ENCODE peak calls at places on chromosome 14, in eight cellular contexts. I is aorta; N is right atrium auricular region; D is glomerular endothelial cell; U is C1 segment of cervical spinal cord; O is ELR; S is stimulated activated CD8-positive, alpha-beta memory T cell treated with anti-CD3 and anti-CD28 coated beads, Interleukin-4, amount 100 ng/mL, for 48 hours; Q is WTC11. P is an unnamed sample.
A peak's percentile ranks its signal among the peaks of the same experiment; 100 is the strongest.

GRCh38 chr14:63727231-63727735 is 582 bp downstream of the SGPP1 start:
- DNase-seq in S (peak; percentile 43), I (peak; percentile 64), O (peak; percentile 64), N (peak; percentile 63), D (no peak), U (peak; percentile 36), Q (no peak), P (peak; percentile 37)

GRCh38 chr14:95119336-95119735 is 38.0 kb downstream of the DICER1 start:
- DNase-seq in N (no peak), D (no peak), S (no peak), I (no peak), Q (no peak), O (no peak), U (no peak), P (no peak)

GRCh38 chr14:56810850-56811595 is 744 bp upstream of the OTX2 start:
- DNase-seq in I (no peak), O (no peak), N (no peak), D (no peak), U (no peak), S (no peak), Q (peak; percentile 46), P (no peak)

GRCh38 chr14:71720978-71721624 is 211.1 kb upstream of the RGS6 start:
- DNase-seq in D (peak; percentile 72), Q (peak; percentile 61), U (no peak), S (peak; percentile 43), N (no peak), O (peak; percentile 80), I (no peak), P (no peak)

GRCh38 chr14:100117026-100117425 is 42.4 kb downstream of the DEGS2 start:
- DNase-seq in N (no peak), Q (no peak), D (no peak), I (no peak), S (no peak), U (no peak), O (no peak), P (no peak)

GRCh38 chr14:79631276-79631675 is 580.0 kb downstream of the DIO2 start:
- DNase-seq in Q (peak; percentile 73), S (no peak), D (no peak), O (no peak), N (no peak), U (no peak), I (no peak), P (no peak)

GRCh38 chr14:22226381-22226780 is 362.6 kb downstream of the DAD1 start:
- DNase-seq in O (peak; percentile 1), D (no peak), Q (no peak), N (no peak), I (no peak), U (no peak), S (no peak), P (no peak)

GRCh38 chr14:24483604-24484252 is 24.3 kb downstream of the CMA1 start:
- DNase-seq in I (no peak), Q (no peak), O (peak; percentile 54), U (no peak), D (no peak), S (no peak), N (no peak), P (no peak)

GRCh38 chr14:56371737-56372136 is 207.9 kb upstream of the TMEM260 start:
- DNase-seq in U (no peak), O (no peak), I (no peak), D (no peak), N (no peak), Q (no peak), S (no peak), P (no peak)

GRCh38 chr14:64193821-64194220 is 100.3 kb downstream of the ESR2 start:
- DNase-seq in N (no peak), D (no peak), O (no peak), S (no peak), Q (no peak), I (no peak), U (no peak), P (no peak)

GRCh38 chr14:30193791-30194407 is 266.3 kb upstream of the PRKD1 start:
- DNase-seq in D (no peak), U (no peak), S (no peak), I (no peak), O (peak; percentile 87), Q (no peak), N (no peak), P (no peak)

GRCh38 chr14:32075636-32076277 is 1.3 kb upstream of the ARHGAP5 start:
- DNase-seq in N (peak; percentile 58), S (no peak), O (peak; percentile 34), I (no peak), U (no peak), D (no peak), Q (peak; percentile 37), P (peak; percentile 47)

GRCh38 chr14:69886843-69887242 is 7.6 kb downstream of the SMOC1 start:
- DNase-seq in D (no peak), I (no peak), N (no peak), Q (no peak), O (peak; percentile 56), U (no peak), S (no peak), P (no peak)

GRCh38 chr14:71322660-71323250 is 415.5 kb downstream of the PCNX1 start:
- DNase-seq in Q (no peak), I (no peak), U (no peak), N (no peak), O (peak; percentile 58), S (no peak), D (no peak), P (peak; percentile 72)

GRCh38 chr14:101088714-101089113 is 185.2 kb upstream of the RTL1 start:
- DNase-seq in D (no peak), U (no peak), Q (no peak), I (no peak), S (peak; percentile 3), O (no peak), N (no peak), P (no peak)

GRCh38 chr14:69519701-69520100 is 35.2 kb downstream of the PLEKHD1 start:
- DNase-seq in U (no peak), Q (no peak), S (no peak), I (no peak), D (no peak), N (no peak), O (no peak), P (no peak)

GRCh38 chr14:94393474-94393873 is 5.1 kb upstream of the SERPINA1 start:
- DNase-seq in O (no peak), Q (no peak), D (no peak), I (no peak), U (no peak), N (no peak), S (no peak), P (no peak)

GRCh38 chr14:89304972-89305703 is 111.9 kb downstream of the FOXN3 start:
- DNase-seq in D (peak; percentile 37), N (peak; percentile 67), S (no peak), I (peak; percentile 75), O (peak; percentile 12), U (no peak), Q (no peak), P (peak; percentile 90)

GRCh38 chr14:60753264-60754126 is 18.9 kb downstream of the MNAT1 start:
- DNase-seq in S (peak; percentile 58), I (no peak), Q (no peak), U (no peak), O (no peak), N (no peak), D (no peak), P (no peak)

GRCh38 chr14:42163136-42163535 is 556.5 kb downstream of the LRFN5 start:
- DNase-seq in D (no peak), S (no peak), I (no peak), N (no peak), Q (no peak), U (no peak), O (no peak), P (peak; percentile 78)

GRCh38 chr14:105859717-105860614 is 333.6 kb downstream of the TMEM121 start:
- DNase-seq in O (no peak), D (no peak), I (peak; percentile 44), U (no peak), Q (no peak), S (peak; percentile 45), N (no peak), P (no peak)

GRCh38 chr14:32230695-32231280 is 27.7 kb upstream of the RNU6-8 start:
- DNase-seq in O (peak; percentile 36), N (no peak), Q (no peak), I (no peak), S (no peak), U (no peak), D (no peak), P (no peak)

GRCh38 chr14:28661171-28661772 is 105.3 kb upstream of the FOXG1 start:
- DNase-seq in O (peak; percentile 90), I (no peak), D (no peak), Q (no peak), U (no peak), S (no peak), N (no peak), P (no peak)

GRCh38 chr14:91354979-91355685 is 62.5 kb downstream of the CCDC88C start:
- DNase-seq in D (no peak), U (no peak), I (peak; percentile 47), S (peak; percentile 74), Q (peak; percentile 83), N (no peak), O (no peak), P (no peak)

GRCh38 chr14:37566811-37567371 is 28.2 kb downstream of the FOXA1 start:
- DNase-seq in D (no peak), Q (no peak), N (no peak), O (no peak), I (no peak), S (no peak), U (no peak), P (no peak)

GRCh38 chr14:83779266-83779665 is 1750.7 kb upstream of the FLRT2 start:
- DNase-seq in I (no peak), N (no peak), D (no peak), Q (no peak), U (no peak), S (no peak), O (peak; percentile 61), P (no peak)

GRCh38 chr14:103915616-103916015 is 12.6 kb upstream of the TDRD9 start:
- DNase-seq in N (no peak), Q (no peak), S (no peak), O (no peak), U (no peak), D (no peak), I (no peak), P (no peak)

GRCh38 chr14:36967892-36968555 is 204.4 kb downstream of the SLC25A21 start:
- DNase-seq in D (no peak), S (no peak), I (no peak), U (no peak), O (no peak), Q (no peak), N (no peak), P (no peak)

GRCh38 chr14:24138396-24139271 is 2.6 kb downstream of the PSME1 start:
- DNase-seq in Q (no peak), I (peak; percentile 45), D (no peak), N (no peak), S (no peak), U (no peak), O (no peak), P (no peak)

GRCh38 chr14:91286530-91286937 is 42.0 kb upstream of the GPR68 start:
- DNase-seq in N (peak; percentile 84), Q (peak; percentile 83), S (peak; percentile 91), O (peak; percentile 87), I (peak; percentile 78), U (peak; percentile 59), D (peak; percentile 51), P (peak; percentile 89)

P was measured in DMS79 treated with DMSO at 0.1 percent for 48 hours.